ENCODE peak calls at places on chromosomes 1 and 21, in four cellular contexts. X, V, H and Y are unnamed samples.

GRCh38 chr1:111968511-111968910 is 21.0 kb downstream of the KCND3 start:
- DNase-seq in X (no peak), V (no peak), H (no peak), Y (no peak)

GRCh38 chr1:65792671-65793358 is at the start of gene PDE4B:
- DNase-seq in X (no peak), V (no peak), H (no peak), Y (no peak)

GRCh38 chr1:215567491-215568286 is 585 bp downstream of the KCTD3 start:
- DNase-seq in X (peak), V (no peak), H (no peak), Y (peak)

GRCh38 chr1:99634971-99635624 is 10.8 kb upstream of the PALMD start:
- DNase-seq in X (peak), V (no peak), H (no peak), Y (no peak)

GRCh38 chr1:221837886-221838285 is 96.0 kb upstream of the DUSP10 start:
- DNase-seq in X (no peak), V (no peak), H (peak), Y (no peak)

GRCh38 chr1:39129514-39129913 is 75.0 kb upstream of the MACF1 start:
- DNase-seq in X (no peak), V (no peak), H (no peak), Y (no peak)

GRCh38 chr1:64834734-64835133 is 89.9 kb downstream of the RAVER2 start:
- DNase-seq in X (no peak), V (no peak), H (no peak), Y (no peak)

GRCh38 chr1:26826261-26827201 is at the start of gene ZDHHC18:
- DNase-seq in X (peak), V (no peak), H (no peak), Y (peak)

GRCh38 chr1:64282353-64282752 is 78.9 kb downstream of the UBE2U start:
- DNase-seq in X (no peak), V (no peak), H (no peak), Y (peak)

GRCh38 chr1:145751491-145752021 is 32.3 kb downstream of the CD160 start:
- DNase-seq in X (no peak), V (no peak), H (no peak), Y (no peak)

GRCh38 chr1:43982798-43983197 is 3.8 kb downstream of the B4GALT2 start:
- DNase-seq in X (no peak), V (no peak), H (no peak), Y (no peak)

GRCh38 chr1:199794105-199794863 is 233.2 kb upstream of the NR5A2 start:
- DNase-seq in X (no peak), V (no peak), H (no peak), Y (no peak)

GRCh38 chr1:180631197-180631765 is 541 bp upstream of the XPR1 start:
- DNase-seq in X (no peak), V (no peak), H (peak), Y (no peak)

GRCh38 chr21:17387030-17387617 is 125.7 kb upstream of the CXADR start:
- DNase-seq in X (peak), V (peak), H (peak), Y (peak)

GRCh38 chr1:40534589-40534988 is 3.2 kb downstream of the ZNF684 start:
- DNase-seq in X (no peak), V (no peak), H (no peak), Y (no peak)

GRCh38 chr1:54342764-54343687 is 63.2 kb downstream of the SSBP3 start:
- DNase-seq in X (no peak), V (no peak), H (no peak), Y (no peak)

GRCh38 chr1:148353461-148354283 is 129.4 kb downstream of the PPIAL4G start:
- DNase-seq in X (peak), V (peak), H (no peak), Y (no peak)

DNA sequence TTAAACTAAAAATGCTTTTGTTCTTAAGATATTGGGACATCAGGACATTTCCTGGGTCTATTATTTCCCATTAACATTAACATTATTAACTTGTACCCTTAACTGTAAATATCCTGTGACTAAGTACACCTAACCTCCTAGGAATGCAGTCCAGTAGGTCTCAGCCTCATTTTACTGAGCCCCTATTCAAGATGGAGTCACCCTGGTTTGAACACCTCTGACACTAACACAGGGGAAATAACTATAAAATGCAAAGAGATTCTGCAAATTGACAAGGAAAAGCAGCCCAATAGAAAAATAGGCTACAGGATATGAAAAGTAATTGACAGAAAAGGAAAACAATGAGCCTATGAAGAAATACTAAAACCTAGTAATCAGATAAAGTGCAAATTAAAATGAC is 11.6 kb upstream of the NCMAP start:
- DNase-seq in X (no peak), V (no peak), H (no peak), Y (no peak)
- TF ChIP-seq JUND in X (no peak), V (no peak), H (no peak), Y (no peak)

GRCh38 chr1:107831921-107832320 is 133.1 kb downstream of the VAV3 start:
- DNase-seq in X (no peak), V (no peak), H (no peak), Y (no peak)

GRCh38 chr1:107829083-107829771 is 135.8 kb downstream of the VAV3 start:
- DNase-seq in X (no peak), V (no peak), H (peak), Y (no peak)

GRCh38 chr1:107830075-107830474 is 134.9 kb downstream of the VAV3 start:
- DNase-seq in X (no peak), V (no peak), H (no peak), Y (no peak)

GRCh38 chr1:107835151-107835670 is 129.8 kb downstream of the VAV3 start:
- DNase-seq in X (no peak), V (no peak), H (no peak), Y (no peak)

DNA sequence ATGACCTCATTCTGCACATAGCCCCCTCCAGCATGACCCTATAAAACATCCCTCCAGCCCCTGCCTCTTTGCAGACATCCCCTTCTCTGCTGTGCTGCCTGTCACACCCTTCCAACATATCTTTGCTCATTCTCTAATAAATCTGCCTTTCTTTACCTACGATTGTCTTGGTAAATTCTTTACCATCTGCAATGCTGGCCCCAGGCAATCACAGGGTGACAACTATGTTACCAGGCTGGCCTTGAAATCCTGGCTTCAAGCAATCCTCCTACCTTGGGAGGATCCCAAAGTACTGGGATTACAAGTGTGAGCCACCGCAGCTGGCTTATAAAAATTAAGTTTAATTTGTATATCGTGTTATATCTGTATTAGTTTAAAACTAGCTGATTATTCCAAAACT is 134.4 kb downstream of the VAV3 start:
- DNase-seq in X (no peak), V (no peak), H (no peak), Y (no peak)
- TF ChIP-seq JUND in X (no peak), V (no peak), H (no peak), Y (no peak)

DNA sequence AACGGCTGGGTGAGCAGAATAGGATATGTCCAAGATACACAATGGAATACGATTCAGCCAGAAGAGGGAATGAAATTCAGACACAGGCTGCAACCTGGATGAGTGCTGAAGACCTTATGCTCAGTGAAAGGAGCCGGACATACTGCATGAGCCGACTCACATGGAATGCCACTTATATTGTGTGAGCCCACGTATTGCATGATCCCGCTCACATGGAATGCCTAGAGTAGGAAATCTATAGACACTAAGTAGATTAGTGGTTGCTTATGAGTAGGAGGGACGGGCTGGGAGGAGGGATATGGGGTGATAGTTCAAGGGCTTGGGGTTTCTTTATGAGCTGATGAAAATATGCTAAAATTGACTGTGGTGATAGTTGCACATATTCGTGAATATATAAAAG is 26.8 kb downstream of the TMPRSS2 start:
- DNase-seq in X (no peak), V (no peak), H (no peak), Y (no peak)
- TF ChIP-seq JUND in X (no peak), V (no peak), H (no peak), Y (no peak)

GRCh38 chr1:118785246-118785645 is 202.9 kb downstream of the TBX15 start:
- DNase-seq in X (no peak), V (no peak), H (no peak), Y (peak)
- TF ChIP-seq JUND in X (no peak), V (no peak), H (no peak), Y (no peak)

GRCh38 chr1:45979074-45979777 is 153.2 kb downstream of the PIK3R3 start:
- DNase-seq in X (peak), V (peak), H (no peak), Y (no peak)
- TF ChIP-seq JUND in X (peak), V (peak), H (no peak), Y (no peak)

DNA sequence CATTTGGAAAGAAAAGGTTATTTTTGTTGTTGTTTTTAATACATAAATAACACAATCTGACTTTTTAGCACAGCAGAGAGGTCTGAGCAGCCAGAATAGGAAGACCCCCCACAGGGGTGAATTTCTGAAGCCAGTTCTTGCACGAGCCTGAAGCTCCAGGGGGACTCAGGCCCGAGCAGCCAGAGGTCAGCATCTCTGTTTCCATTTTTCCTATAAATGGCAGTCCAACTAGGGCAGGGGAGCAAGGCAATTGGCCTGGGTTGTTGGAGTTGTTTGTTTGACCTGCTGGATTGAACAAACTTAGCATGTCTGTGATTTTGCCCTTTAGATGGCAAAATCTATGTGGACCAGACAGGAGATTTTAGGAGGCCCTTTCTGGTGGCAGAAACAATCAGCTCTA is 118.1 kb upstream of the FGGY start:
- DNase-seq in X (no peak), V (no peak), H (no peak), Y (no peak)
- TF ChIP-seq JUND in X (no peak), V (no peak), H (no peak), Y (no peak)